ENCODE peak calls at places on chromosome 22, in nine cellular contexts. X is fibroblast of lung, M is iPS DF 6.9, U is brain microvascular endothelial cell, K is uterus, V is IMR-90, C is ascending aorta, D is neuronal stem cell, P is heart right ventricle. G is an unnamed sample. For H3K36me3, the result is how much of the 10 kb centered on the place peaks cover.

GRCh38 chr22:23217171-23218052 is 37.1 kb downstream of the BCR start:
- DNase-seq in X (no peak), C (no peak), U (no peak), K (no peak), D (no peak), P (peak), V (no peak), M (no peak), G (no peak)

GRCh38 chr22:24137595-24137994 is 43.7 kb upstream of the SUSD2 start:
- DNase-seq in V (peak), D (no peak), M (no peak), P (no peak), K (peak), U (peak), X (peak), C (no peak), G (no peak)

GRCh38 chr22:32411388-32411787 is 659 bp downstream of the RTCB start:
- DNase-seq in C (no peak), U (peak), X (peak), K (no peak), V (peak), P (no peak), D (no peak), M (no peak), G (no peak)

GRCh38 chr22:25282346-25282670 is 62.9 kb downstream of the CRYBB2 start:
- DNase-seq in M (no peak), X (no peak), D (peak), V (no peak), C (no peak), K (no peak), P (no peak), U (no peak), G (no peak)

GRCh38 chr22:20654343-20655208 is 119.3 kb upstream of the SERPIND1 start:
- DNase-seq in V (no peak), K (no peak), M (no peak), X (no peak), C (no peak), P (no peak), D (no peak), U (no peak), G (no peak)

GRCh38 chr22:26784772-26785171 is 127.4 kb downstream of the MIAT start:
- DNase-seq in D (no peak), V (no peak), P (no peak), M (no peak), U (no peak), X (no peak), K (no peak), C (no peak), G (no peak)

GRCh38 chr22:30940655-30941362 is 27.8 kb downstream of the MORC2 start:
- DNase-seq in P (no peak), U (no peak), X (no peak), V (no peak), D (no peak), K (no peak), M (no peak), C (no peak), G (peak)

GRCh38 chr22:28246392-28246791 is 327.3 kb upstream of the PITPNB start:
- DNase-seq in D (no peak), C (no peak), U (peak), V (peak), K (no peak), X (peak), M (no peak), P (no peak), G (no peak)

GRCh38 chr22:44441401-44442185 is 56.4 kb downstream of the RTL6 start:
- DNase-seq in P (no peak), X (no peak), D (no peak), M (no peak), V (no peak), C (no peak), K (no peak), U (no peak), G (no peak)

GRCh38 chr22:23837911-23838685 is 708 bp downstream of the DERL3 start:
- DNase-seq in C (no peak), V (no peak), U (no peak), K (no peak), D (no peak), X (no peak), M (no peak), P (no peak), G (no peak)

GRCh38 chr22:31635638-31636306 is 26.2 kb downstream of the PISD start:
- DNase-seq in U (no peak), C (no peak), P (no peak), K (no peak), X (no peak), D (no peak), V (no peak), M (no peak), G (no peak)

GRCh38 chr22:27405672-27406388 is 395.7 kb downstream of the MN1 start:
- DNase-seq in M (no peak), K (no peak), P (peak), X (peak), U (no peak), V (peak), C (no peak), D (peak), G (no peak)

GRCh38 chr22:45441158-45441557 is 27.7 kb downstream of the RIBC2 start:
- DNase-seq in K (peak), D (peak), U (peak), C (no peak), P (peak), M (no peak), X (peak), V (peak), G (peak)

GRCh38 chr22:20857838-20858614 is 585 bp downstream of the PI4KA start:
- DNase-seq in K (peak), D (peak), U (peak), V (peak), X (peak), C (peak), P (peak), M (peak), G (peak)

GRCh38 chr22:39833610-39834009 is 60.0 kb downstream of the ENTHD1 start:
- DNase-seq in P (no peak), M (no peak), D (no peak), C (no peak), V (no peak), U (no peak), X (no peak), K (no peak), G (no peak)

GRCh38 chr22:20392983-20393704 is 807 bp upstream of the ZNF74 start:
- DNase-seq in C (no peak), K (no peak), P (peak), D (no peak), X (no peak), U (no peak), V (no peak), M (no peak), G (no peak)

GRCh38 chr22:25736378-25737011 is 5.5 kb upstream of the MYO18B start:
- DNase-seq in V (no peak), U (no peak), K (no peak), D (no peak), M (no peak), X (no peak), C (no peak), P (no peak), G (peak)

GRCh38 chr22:37298748-37299495 is 16.6 kb downstream of the CYTH4 start:
- DNase-seq in X (no peak), C (no peak), D (no peak), U (no peak), V (no peak), K (no peak), M (no peak), P (no peak), G (no peak)

GRCh38 chr22:27919943-27920755 is 1.1 kb upstream of the PITPNB start:
- DNase-seq in V (peak), U (peak), D (peak), K (peak), P (no peak), X (peak), C (no peak), M (peak), G (no peak)

GRCh38 chr22:37249946-37250345 is 5.9 kb upstream of the RAC2 start:
- DNase-seq in V (no peak), X (no peak), D (no peak), P (no peak), C (no peak), K (no peak), U (no peak), M (no peak), G (no peak)

GRCh38 chr22:32644252-32645100 is 157.0 kb upstream of the TIMP3 start:
- DNase-seq in X (peak), D (no peak), P (peak), V (peak), M (no peak), C (peak), U (peak), K (peak), G (peak)

GRCh38 chr22:40036591-40037225 is 42.0 kb downstream of the FAM83F start:
- DNase-seq in K (peak), C (no peak), P (peak), M (peak), X (peak), D (peak), U (peak), V (peak), G (no peak)

GRCh38 chr22:49807129-49807528 is 20.5 kb downstream of the BRD1 start:
- DNase-seq in U (no peak), X (no peak), M (no peak), C (no peak), P (no peak), K (no peak), V (no peak), D (no peak), G (no peak)
- H3K36me3 ChIP-seq in U (under half), X (under half), M (under half), C (under half), P (under half), K (under half), V (under half), D (half or more), G (under half)

GRCh38 chr22:17664414-17665045 is 26.0 kb downstream of the BCL2L13 start:
- DNase-seq in P (no peak), U (no peak), M (no peak), X (no peak), V (no peak), D (no peak), C (no peak), K (no peak), G (no peak)

GRCh38 chr22:17665248-17665647 is 26.7 kb downstream of the BCL2L13 start:
- DNase-seq in C (no peak), P (no peak), D (no peak), K (no peak), X (no peak), U (no peak), M (no peak), V (no peak), G (no peak)

DNA sequence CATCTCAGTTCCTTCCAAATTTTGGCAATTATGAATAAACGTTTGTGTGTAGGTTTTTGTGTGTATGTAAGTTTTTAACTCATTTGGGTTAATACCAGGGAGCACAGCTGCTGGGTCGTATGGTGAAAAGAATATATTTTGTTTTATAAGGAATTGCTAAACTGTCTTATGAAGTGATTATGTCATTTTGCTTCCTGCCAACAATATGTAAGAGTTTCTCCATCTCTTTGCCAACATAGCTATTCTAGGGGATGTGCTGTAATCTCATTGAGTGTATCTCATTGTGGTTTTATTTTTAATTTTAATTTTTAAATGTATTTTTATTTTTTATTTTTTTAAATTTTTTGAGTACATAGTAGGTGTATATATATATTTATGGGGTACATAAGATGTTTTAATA is 27.3 kb downstream of the BCL2L13 start:
- DNase-seq in C (no peak), V (peak), M (no peak), D (no peak), P (no peak), X (peak), K (no peak), U (no peak), G (no peak)
- H3K36me3 ChIP-seq in C (under half), V (under half), M (under half), D (half or more), P (under half), X (under half), K (under half), U (under half), G (under half)

GRCh38 chr22:35413624-35414023 is 13.7 kb downstream of the MCM5 start:
- DNase-seq in X (no peak), D (no peak), C (no peak), U (no peak), K (no peak), M (no peak), P (no peak), V (no peak), G (no peak)

GRCh38 chr22:35409783-35410662 is 10.1 kb downstream of the MCM5 start:
- DNase-seq in P (no peak), K (no peak), X (no peak), M (no peak), C (peak), U (no peak), V (no peak), D (no peak), G (no peak)

GRCh38 chr22:35407352-35407751 is 7.4 kb downstream of the MCM5 start:
- DNase-seq in P (no peak), M (no peak), U (no peak), D (no peak), C (no peak), V (no peak), X (no peak), K (no peak), G (no peak)

GRCh38 chr22:35410663-35411034 is 10.7 kb downstream of the MCM5 start:
- DNase-seq in U (no peak), D (no peak), K (no peak), X (no peak), P (no peak), C (no peak), V (no peak), M (no peak), G (no peak)

GRCh38 chr22:35411112-35411511 is 11.2 kb downstream of the MCM5 start:
- DNase-seq in D (no peak), M (no peak), U (no peak), V (no peak), C (no peak), X (no peak), P (no peak), K (no peak), G (no peak)
- H3K36me3 ChIP-seq in D (half or more), M (half or more), U (under half), V (under half), C (half or more), X (under half), P (half or more), K (under half), G (half or more)

GRCh38 chr22:29801796-29802195 is 34.6 kb downstream of the UQCR10 start:
- DNase-seq in D (no peak), C (no peak), P (no peak), X (no peak), U (no peak), V (no peak), M (no peak), K (no peak), G (no peak)
- H3K36me3 ChIP-seq in D (half or more), C (half or more), P (under half), X (under half), U (half or more), V (half or more), M (under half), K (under half), G (half or more)

GRCh38 chr22:43270949-43271348 is 72.2 kb downstream of the SCUBE1 start:
- DNase-seq in P (no peak), C (no peak), D (no peak), M (no peak), X (no peak), K (no peak), U (no peak), V (no peak), G (no peak)
- H3K36me3 ChIP-seq in P (under half), C (under half), D (under half), M (under half), X (under half), K (under half), U (under half), V (under half), G (under half)

DNA sequence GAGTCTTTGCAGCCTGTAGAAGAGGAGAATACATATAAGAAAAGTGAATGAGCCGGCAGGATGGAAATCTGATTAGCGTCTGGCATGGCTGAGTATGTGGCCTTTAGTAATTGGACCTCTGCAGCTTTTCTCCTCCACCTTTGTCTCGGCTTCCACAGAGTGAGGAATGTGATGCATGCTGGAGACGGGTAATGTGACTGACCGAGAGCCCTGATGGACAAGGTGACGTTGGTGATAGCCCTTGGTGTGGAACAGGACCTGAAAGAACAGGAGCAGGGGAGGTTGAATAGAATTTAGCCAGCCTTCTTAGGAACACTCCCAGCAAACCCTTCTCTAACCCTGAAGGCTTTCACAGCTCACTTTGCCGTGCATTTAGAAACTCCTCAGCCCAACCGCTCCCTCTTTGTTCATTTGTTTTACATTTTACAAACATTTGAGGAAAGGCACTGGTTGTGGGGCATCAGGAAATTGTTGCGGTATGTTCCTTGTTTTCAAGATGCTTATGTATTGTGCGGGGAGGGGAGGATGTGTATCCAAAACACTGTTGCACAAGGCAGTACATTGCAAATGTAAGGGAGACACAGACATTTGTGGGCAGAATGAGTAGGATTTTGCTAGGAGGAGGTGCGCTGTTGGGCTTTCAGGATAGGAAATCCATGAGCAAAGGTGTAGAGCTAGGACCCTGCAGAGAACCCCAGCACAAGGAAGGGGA is 6.9 kb downstream of the GTPBP1 start:
- DNase-seq in X (no peak), P (no peak), D (peak), K (no peak), C (no peak), M (no peak), U (no peak), V (no peak), G (no peak)
- H3K36me3 ChIP-seq in X (under half), P (under half), D (half or more), K (under half), C (under half), M (under half), U (under half), V (under half), G (under half)

GRCh38 chr22:19376247-19376646 is 55.3 kb downstream of the HIRA start:
- DNase-seq in X (no peak), K (no peak), V (no peak), C (no peak), M (no peak), P (no peak), U (no peak), D (no peak), G (no peak)
- H3K36me3 ChIP-seq in X (under half), K (under half), V (under half), C (half or more), M (under half), P (half or more), U (half or more), D (half or more), G (half or more)

DNA sequence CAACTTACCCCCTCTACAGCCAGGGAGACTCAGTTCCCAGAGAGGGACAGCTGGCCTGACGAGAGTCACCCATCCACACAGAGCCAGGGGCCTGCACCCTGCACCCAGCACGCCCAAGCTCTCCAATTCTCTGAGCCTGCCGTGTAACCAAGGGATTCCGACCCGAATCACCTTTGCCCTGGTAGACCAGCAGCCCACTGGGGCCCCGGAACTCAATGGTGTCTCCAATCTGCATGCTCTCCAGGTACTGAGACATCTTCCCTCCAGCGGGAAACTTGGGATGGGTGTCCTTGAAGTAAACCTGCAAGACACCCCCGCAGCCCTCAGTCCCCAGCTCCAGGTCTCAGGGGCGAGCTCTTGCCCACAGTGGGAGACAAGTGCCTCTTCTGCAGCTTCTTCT is 12.4 kb downstream of the ATP5MGL start:
- DNase-seq in C (no peak), P (peak), M (no peak), V (no peak), U (no peak), K (no peak), X (no peak), D (no peak), G (no peak)
- H3K36me3 ChIP-seq in C (half or more), P (half or more), M (under half), V (half or more), U (half or more), K (under half), X (under half), D (half or more), G (half or more)

GRCh38 chr22:46799626-46800025 is 37.2 kb downstream of the TBC1D22A start:
- DNase-seq in D (no peak), X (no peak), K (no peak), C (no peak), P (no peak), V (no peak), M (no peak), U (no peak), G (no peak)

GRCh38 chr22:46800102-46800857 is 37.8 kb downstream of the TBC1D22A start:
- DNase-seq in U (no peak), V (no peak), M (no peak), P (no peak), C (no peak), X (no peak), D (no peak), K (no peak), G (no peak)

GRCh38 chr22:46798041-46798365 is 35.6 kb downstream of the TBC1D22A start:
- DNase-seq in V (no peak), K (no peak), U (no peak), P (no peak), X (no peak), C (no peak), D (no peak), M (no peak), G (no peak)

GRCh38 chr22:46797355-46797754 is 34.9 kb downstream of the TBC1D22A start:
- DNase-seq in X (peak), C (no peak), V (peak), P (no peak), K (no peak), M (no peak), D (no peak), U (peak), G (no peak)

GRCh38 chr22:46798366-46799057 is 36.1 kb downstream of the TBC1D22A start:
- DNase-seq in V (peak), K (peak), C (no peak), P (peak), M (peak), U (peak), X (peak), D (peak), G (peak)
- H3K36me3 ChIP-seq in V (under half), K (under half), C (half or more), P (under half), M (under half), U (under half), X (under half), D (half or more), G (under half)

DNA sequence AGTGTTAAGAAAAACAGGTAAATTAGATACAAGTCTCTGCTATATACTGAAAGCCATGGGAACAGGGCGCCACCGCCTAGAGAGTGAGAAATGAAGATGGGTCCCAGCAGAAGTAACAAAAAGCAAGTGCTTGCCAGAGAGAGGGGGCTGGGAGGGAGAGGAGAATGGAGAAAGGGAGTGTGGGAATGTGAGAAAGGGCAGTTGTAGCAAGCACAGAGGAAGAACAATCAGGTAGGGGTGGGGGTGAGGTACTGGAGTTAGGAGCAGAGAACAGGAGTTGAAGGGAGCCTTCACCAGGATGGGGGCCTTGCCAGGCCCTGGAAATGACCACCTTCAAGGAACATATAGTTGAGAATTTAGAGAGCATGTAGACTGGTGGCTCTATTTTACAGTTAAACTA is 66.8 kb downstream of the TCF20 start:
- DNase-seq in U (no peak), M (no peak), C (no peak), K (no peak), D (no peak), V (no peak), X (no peak), P (no peak), G (no peak)
- H3K36me3 ChIP-seq in U (under half), M (under half), C (under half), K (under half), D (half or more), V (under half), X (under half), P (under half), G (under half)

G was measured in naive thymus-derived CD4-positive, alpha-beta T cell.